ENCODE peak calls at places on chromosomes 4 and X, in four cellular contexts. S is K562, O is GM12878, L is H1. N is an unnamed sample.

GRCh38 chrX:129549124-129549523 is 9.1 kb downstream of the OCRL start:
- DNase-seq in S (no peak), O (no peak), L (no peak), N (no peak)

GRCh38 chr4:125322363-125322730 is 7.6 kb downstream of the FAT4 start:
- DNase-seq in S (no peak), O (no peak), L (no peak), N (no peak)

GRCh38 chrX:154458954-154459829 is 1.1 kb downstream of the PLXNA3 start:
- DNase-seq in S (no peak), O (no peak), L (no peak), N (no peak)

GRCh38 chr4:182569561-182569960 is 326.4 kb downstream of the TENM3 start:
- DNase-seq in S (no peak), O (no peak), L (no peak), N (no peak)

GRCh38 chr4:24559889-24560288 is 24.5 kb downstream of the DHX15 start:
- DNase-seq in S (no peak), O (no peak), L (no peak), N (no peak)

GRCh38 chr4:74376888-74377483 is 12.0 kb downstream of the EREG start:
- DNase-seq in S (peak), O (no peak), L (no peak), N (peak)

GRCh38 chrX:28099166-28099565 is 117.9 kb upstream of the DCAF8L1 start:
- DNase-seq in S (no peak), O (no peak), L (no peak), N (no peak)

GRCh38 chr4:168496834-168497233 is at the start of gene PALLD:
- DNase-seq in S (no peak), O (no peak), L (no peak), N (no peak)

GRCh38 chr4:186845137-186845842 is 121.6 kb upstream of the FAT1 start:
- DNase-seq in S (peak), O (no peak), L (no peak), N (peak)

GRCh38 chrX:125436855-125437254 is 117.2 kb downstream of the TEX13C start:
- DNase-seq in S (peak), O (no peak), L (no peak), N (no peak)

GRCh38 chrX:47420264-47420663 is 49.9 kb downstream of the ZNF157 start:
- DNase-seq in S (no peak), O (no peak), L (no peak), N (no peak)

GRCh38 chr4:175412744-175413143 is 399.3 kb downstream of the GPM6A start:
- DNase-seq in S (no peak), O (no peak), L (no peak), N (no peak)

GRCh38 chr4:118337954-118338353 is 14.8 kb downstream of the PRSS12 start:
- DNase-seq in S (no peak), O (no peak), L (no peak), N (no peak)

GRCh38 chr4:112296949-112297483 is at the start of gene ALPK1:
- DNase-seq in S (peak), O (no peak), L (no peak), N (peak)

GRCh38 chrX:71181558-71181909 is 36.9 kb downstream of the NLGN3 start:
- DNase-seq in S (peak), O (no peak), L (no peak), N (no peak)

GRCh38 chr4:10891866-10892265 is 207.3 kb upstream of the CLNK start:
- DNase-seq in S (no peak), O (no peak), L (no peak), N (no peak)

GRCh38 chr4:46329118-46329976 is 60.6 kb downstream of the GABRA2 start:
- DNase-seq in S (peak), O (no peak), L (peak), N (peak)

GRCh38 chr4:154559141-154559841 is 3.5 kb upstream of the FGB start:
- DNase-seq in S (peak), O (no peak), L (no peak), N (peak)

GRCh38 chr4:121541696-121542095 is 155.1 kb downstream of the ANXA5 start:
- DNase-seq in S (no peak), O (no peak), L (no peak), N (no peak)

GRCh38 chr4:5708171-5708828 is at the start of gene EVC2:
- DNase-seq in S (peak), O (no peak), L (peak), N (no peak)

GRCh38 chr4:1241466-1241935 is 7.4 kb downstream of the CTBP1 start:
- DNase-seq in S (no peak), O (no peak), L (no peak), N (no peak)

GRCh38 chr4:139740531-139741041 is 75.0 kb downstream of the MGST2 start:
- DNase-seq in S (peak), O (no peak), L (peak), N (peak)

GRCh38 chr4:107349266-107349665 is 313.2 kb upstream of the DKK2 start:
- DNase-seq in S (no peak), O (no peak), L (no peak), N (no peak)

GRCh38 chr4:186137193-186137792 is 32.8 kb downstream of the FAM149A start:
- DNase-seq in S (no peak), O (no peak), L (no peak), N (no peak)

DNA sequence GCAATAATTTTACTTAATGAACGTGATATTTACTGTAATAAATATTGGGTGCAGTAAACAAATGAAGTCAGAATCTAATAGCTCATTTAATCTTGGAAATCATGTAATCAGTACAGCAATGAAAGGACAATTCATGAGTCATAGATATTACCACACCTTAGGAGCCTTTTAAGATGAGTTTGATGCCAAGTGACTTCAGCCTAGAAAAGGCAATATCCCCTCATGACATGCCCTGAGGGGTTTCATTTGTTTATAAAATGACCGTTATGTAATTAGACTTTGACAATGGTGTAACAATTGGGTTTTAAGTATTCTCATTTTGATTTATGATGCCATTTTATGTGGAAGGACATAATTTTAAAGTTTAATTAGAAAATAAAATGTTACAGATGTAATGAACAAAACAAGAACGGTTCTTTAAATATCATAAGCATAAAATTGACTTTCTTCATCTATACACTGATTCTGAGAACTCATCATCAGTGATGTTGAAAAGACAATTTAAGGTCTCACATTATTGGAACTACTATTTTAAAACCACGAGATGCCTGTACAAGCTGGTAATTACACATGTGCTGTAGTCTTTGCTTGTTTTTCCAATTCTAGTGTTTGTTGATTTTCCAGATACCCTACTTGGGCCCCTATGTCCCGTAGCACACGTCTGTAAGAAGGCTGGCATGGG is 5.0 kb downstream of the FGF2 start:
- DNase-seq in S (no peak), O (no peak), L (no peak), N (no peak)
- TF ChIP-seq TAF1 in S (no peak), O (no peak), L (no peak), N (no peak)

DNA sequence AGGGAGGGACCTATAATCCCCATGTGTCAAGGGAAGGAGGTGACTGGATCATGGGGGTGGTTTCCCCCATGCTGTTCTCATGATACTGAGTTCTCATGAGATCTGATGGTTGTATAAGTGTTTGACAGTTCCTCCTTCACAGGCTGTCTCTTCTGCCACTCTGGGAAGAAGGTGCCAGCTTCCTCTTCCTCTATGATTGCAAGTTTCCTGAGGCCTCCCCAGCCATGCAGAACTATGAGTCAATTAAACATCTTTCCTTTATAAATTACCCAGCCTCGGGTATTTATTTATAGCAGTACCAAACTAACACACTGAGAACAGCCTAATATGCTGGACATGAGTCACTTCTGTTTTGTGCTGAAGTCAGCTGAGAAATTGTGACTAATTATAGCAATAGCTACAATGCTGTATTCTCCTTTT is 656.9 kb upstream of the CPEB2 start:
- DNase-seq in S (no peak), O (no peak), L (no peak), N (no peak)
- TF ChIP-seq CBX5 in S (no peak), O (no peak), L (no peak), N (no peak)

DNA sequence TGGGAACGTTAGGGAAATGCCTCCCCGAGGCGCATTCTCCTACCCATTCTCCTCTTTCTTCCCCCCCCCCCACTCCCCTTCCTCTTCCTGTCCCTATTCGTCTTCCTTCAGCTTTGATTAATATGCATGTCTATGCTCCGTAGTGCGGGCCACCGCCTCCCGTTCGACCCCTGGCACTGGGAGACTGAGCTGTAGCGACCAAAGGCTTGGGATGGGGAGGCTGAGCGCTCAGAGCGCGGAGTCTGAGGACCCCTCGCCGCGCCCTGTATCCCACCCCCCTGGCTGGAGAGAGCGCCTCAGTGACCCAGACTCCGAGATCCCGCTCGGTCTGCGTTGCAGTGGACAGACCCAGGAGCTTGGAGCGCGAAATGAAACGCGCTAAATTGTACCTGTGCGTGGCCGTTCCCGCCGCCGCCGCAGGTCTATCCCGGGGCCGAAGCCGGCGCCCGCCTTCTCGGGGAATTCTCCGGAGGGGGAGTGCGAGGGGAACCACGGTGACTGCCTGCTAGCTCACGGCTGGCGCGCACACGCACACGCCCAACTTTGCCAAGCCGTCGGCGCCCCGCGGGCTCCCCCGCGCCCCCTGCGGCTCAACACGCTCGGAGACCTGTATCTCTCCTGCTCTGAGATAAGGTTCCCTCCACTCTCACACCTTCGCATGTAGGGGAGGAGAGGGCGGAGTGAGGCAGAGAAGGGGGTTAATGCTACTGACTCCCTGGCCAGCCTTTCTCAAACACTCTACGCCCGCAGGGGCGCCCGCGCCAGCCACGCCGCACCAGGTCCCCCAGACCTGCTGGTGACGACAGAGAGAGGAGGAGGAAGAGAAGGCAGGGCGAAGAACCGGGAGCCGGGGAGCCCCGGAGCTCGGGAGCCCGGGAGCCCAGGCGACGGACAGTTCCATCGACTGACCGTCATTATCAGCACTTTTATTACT is 1.5 kb upstream of the PTCHD1 start:
- DNase-seq in S (no peak), O (no peak), L (peak), N (no peak)
- TF ChIP-seq TAF1 in S (no peak), O (no peak), L (no peak), N (no peak)

GRCh38 chr4:156191382-156191781 is 237.7 kb upstream of the CTSO start:
- DNase-seq in S (no peak), O (no peak), L (no peak), N (peak)

GRCh38 chr4:156188596-156188995 is 234.9 kb upstream of the CTSO start:
- DNase-seq in S (no peak), O (no peak), L (no peak), N (no peak)

GRCh38 chr4:156193116-156193515 is 239.4 kb upstream of the CTSO start:
- DNase-seq in S (no peak), O (no peak), L (no peak), N (no peak)

GRCh38 chr4:156192033-156192432 is 238.4 kb upstream of the CTSO start:
- DNase-seq in S (no peak), O (no peak), L (no peak), N (no peak)

DNA sequence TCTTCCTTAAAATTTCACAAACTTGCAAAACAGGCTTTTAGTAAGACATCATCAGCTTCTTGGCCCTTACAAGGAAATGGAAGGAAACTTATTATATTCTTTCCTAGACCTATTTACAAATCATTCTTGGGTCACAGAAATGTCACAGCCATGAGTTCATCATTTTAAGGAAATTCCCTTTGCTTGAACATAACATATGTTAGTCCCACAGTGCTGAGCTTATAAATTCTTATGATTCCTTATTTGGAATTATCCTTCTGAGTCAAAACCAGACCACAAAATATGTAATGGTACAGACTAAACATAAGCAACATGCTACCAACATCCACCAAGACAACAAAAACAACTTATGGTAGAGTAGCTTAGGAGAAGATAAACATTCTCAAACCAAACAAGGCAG is 236.9 kb upstream of the CTSO start:
- DNase-seq in S (no peak), O (no peak), L (no peak), N (no peak)
- TF ChIP-seq CBX5 in S (no peak), O (no peak), L (no peak), N (no peak)

GRCh38 chr4:40621229-40621591 is 8.5 kb downstream of the RBM47 start:
- DNase-seq in S (no peak), O (peak), L (no peak), N (no peak)

GRCh38 chr4:40619600-40619999 is 10.1 kb downstream of the RBM47 start:
- DNase-seq in S (no peak), O (no peak), L (no peak), N (no peak)

GRCh38 chr4:40622913-40623312 is 6.8 kb downstream of the RBM47 start:
- DNase-seq in S (no peak), O (peak), L (no peak), N (no peak)

GRCh38 chr4:40623707-40624106 is 6.0 kb downstream of the RBM47 start:
- DNase-seq in S (no peak), O (no peak), L (no peak), N (no peak)

GRCh38 chr4:40621592-40622512 is 7.8 kb downstream of the RBM47 start:
- DNase-seq in S (peak), O (peak), L (no peak), N (peak)
- TF ChIP-seq TAF1 in S (no peak), O (no peak), L (no peak), N (no peak)

GRCh38 chr4:40934671-40935070 is 184.9 kb downstream of the NSUN7 start:
- DNase-seq in S (no peak), O (no peak), L (no peak), N (no peak)
- TF ChIP-seq CBX5 in S (no peak), O (no peak), L (no peak), N (no peak)

DNA sequence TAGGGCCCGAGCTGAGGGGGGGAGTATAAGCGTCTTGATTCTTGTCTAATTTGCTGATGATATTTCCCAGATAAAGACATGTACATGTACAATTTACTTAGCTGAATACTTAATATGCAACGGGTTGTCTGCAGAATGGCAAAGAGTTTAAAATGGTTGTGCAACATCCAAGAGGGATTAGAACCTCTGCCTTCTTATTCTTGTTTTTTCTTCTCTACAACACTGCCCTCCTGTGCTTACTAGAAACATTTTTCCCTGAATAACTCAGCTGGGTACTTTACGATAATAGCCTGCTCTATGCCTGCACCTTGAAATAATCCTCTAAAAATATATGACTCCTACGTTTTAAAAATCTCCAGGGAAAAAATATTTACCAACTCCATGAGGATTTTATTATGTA is 41.8 kb downstream of the INTS12 start:
- DNase-seq in S (peak), O (no peak), L (no peak), N (no peak)
- TF ChIP-seq TAF1 in S (no peak), O (no peak), L (no peak), N (no peak)

GRCh38 chr4:145530662-145531061 is 49.0 kb downstream of the SMAD1 start:
- DNase-seq in S (no peak), O (no peak), L (no peak), N (no peak)

GRCh38 chr4:145531791-145532190 is 50.1 kb downstream of the SMAD1 start:
- DNase-seq in S (no peak), O (no peak), L (no peak), N (no peak)

GRCh38 chr4:145530189-145530588 is 48.5 kb downstream of the SMAD1 start:
- DNase-seq in S (no peak), O (no peak), L (no peak), N (no peak)

GRCh38 chr4:145533011-145533410 is 51.4 kb downstream of the SMAD1 start:
- DNase-seq in S (no peak), O (no peak), L (no peak), N (no peak)

DNA sequence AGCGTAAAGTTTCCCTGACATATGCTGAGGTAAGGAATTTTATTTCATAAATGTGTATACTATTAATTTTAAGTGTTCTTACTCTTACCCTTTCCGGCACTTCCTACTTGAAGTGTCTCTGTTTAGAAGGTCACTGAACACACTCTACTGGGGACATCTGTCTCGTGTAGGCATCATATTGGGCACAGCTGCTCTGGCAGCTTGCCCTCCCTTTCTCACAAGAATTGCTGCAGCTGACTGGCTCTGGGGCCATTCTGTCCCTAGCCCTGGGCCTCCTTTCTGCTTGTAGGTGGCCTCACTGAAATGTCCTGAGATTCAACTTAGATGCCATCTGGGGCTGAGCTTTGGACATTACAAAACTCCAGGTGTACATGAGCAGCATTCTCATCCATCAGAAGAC is 49.5 kb downstream of the SMAD1 start:
- DNase-seq in S (no peak), O (no peak), L (no peak), N (no peak)
- TF ChIP-seq CBX5 in S (no peak), O (no peak), L (no peak), N (no peak)

N was measured in HepG2.